ENCODE peak calls at places on chromosomes 12 and 14, in nine cellular contexts. Q is MCF 10A; X is AG04450; E is fibroblast of the aortic adventitia; C is NCI-H1092 treated with DMSO at 0.1 percent for 48 hours; A is CD4-positive, alpha-beta T cell; N is stimulated activated CD4-positive, alpha-beta T cell treated with anti-CD3 and anti-CD28 coated beads, Interleukin-12 subunit alpha, Interleukin-12 subunit beta, amount 100 ng/mL, for 4 hours; Y is T-helper 17 cell; P is SHP77. K is an unnamed sample.
A peak's percentile ranks its signal among the peaks of the same experiment; 100 is the strongest.

GRCh38 chr14:71908141-71908540 is 24.1 kb upstream of the RGS6 start:
- DNase-seq in X (no peak), P (no peak), E (no peak), Y (no peak), A (no peak), Q (no peak), C (no peak), N (no peak), K (no peak)

GRCh38 chr12:52055781-52056711 is 4.8 kb downstream of the NR4A1 start:
- DNase-seq in Y (no peak), Q (no peak), A (no peak), P (no peak), X (no peak), N (no peak), C (no peak), E (peak; percentile 59), K (no peak)

GRCh38 chr12:116835484-116835883 is 45.8 kb downstream of the HRK start:
- DNase-seq in A (no peak), E (no peak), C (no peak), P (no peak), Y (no peak), Q (no peak), X (no peak), N (no peak), K (no peak)

GRCh38 chr14:72793154-72793725 is 100.7 kb downstream of the DPF3 start:
- DNase-seq in X (no peak), Q (no peak), A (no peak), Y (no peak), E (no peak), P (no peak), N (no peak), C (no peak), K (no peak)

GRCh38 chr14:53929871-53930685 is 26.5 kb downstream of the BMP4 start:
- DNase-seq in C (peak; percentile 21), A (peak; percentile 33), Q (peak; percentile 48), E (no peak), Y (no peak), P (peak; percentile 1), X (no peak), N (no peak), K (no peak)

GRCh38 chr12:33486058-33486457 is 46.4 kb upstream of the SYT10 start:
- DNase-seq in Q (no peak), N (no peak), Y (no peak), P (no peak), C (no peak), X (no peak), A (no peak), E (no peak), K (no peak)

GRCh38 chr12:91418691-91419090 is 236.1 kb upstream of the DCN start:
- DNase-seq in A (no peak), X (no peak), N (no peak), E (no peak), Y (no peak), Q (no peak), P (no peak), C (no peak), K (no peak)

GRCh38 chr14:86321151-86321550 is 791.2 kb downstream of the FLRT2 start:
- DNase-seq in A (no peak), X (no peak), Y (no peak), C (no peak), Q (peak; percentile 18), P (no peak), N (no peak), E (no peak), K (peak; percentile 18)

GRCh38 chr14:94638330-94638729 is 26.1 kb downstream of the SERPINA3 start:
- DNase-seq in E (no peak), A (no peak), X (no peak), Q (no peak), N (no peak), C (no peak), P (no peak), Y (no peak), K (no peak)

GRCh38 chr12:74514098-74514872 is 23.4 kb upstream of the ATXN7L3B start:
- DNase-seq in N (no peak), E (no peak), A (no peak), Y (no peak), Q (no peak), X (no peak), C (no peak), P (no peak), K (no peak)

GRCh38 chr12:51904951-51905471 is 2.3 kb upstream of the ACVRL1 start:
- DNase-seq in X (no peak), N (no peak), Q (no peak), E (peak; percentile 75), P (no peak), A (no peak), C (no peak), Y (no peak), K (no peak)

GRCh38 chr12:120686151-120686689 is 729 bp upstream of the MLEC start:
- DNase-seq in N (peak; percentile 95), C (peak; percentile 96), Q (peak; percentile 98), Y (peak; percentile 96), A (peak; percentile 95), P (peak; percentile 99), X (peak; percentile 93), E (peak; percentile 97), K (peak; percentile 97)

GRCh38 chr12:1083888-1084262 is 92.9 kb downstream of the ERC1 start:
- DNase-seq in Y (no peak), C (peak; percentile 85), Q (no peak), P (no peak), E (peak; percentile 92), N (no peak), A (no peak), X (peak; percentile 44), K (peak; percentile 76)

GRCh38 chr14:34234258-34234657 is 227.8 kb downstream of the SPTSSA start:
- DNase-seq in Y (no peak), N (no peak), Q (no peak), A (no peak), C (no peak), X (no peak), P (no peak), E (no peak), K (no peak)

GRCh38 chr12:52539024-52539820 is 13.7 kb downstream of the KRT71 start:
- DNase-seq in N (no peak), C (peak; percentile 70), E (peak; percentile 19), Q (peak; percentile 78), X (peak; percentile 6), P (no peak), A (no peak), Y (no peak), K (peak; percentile 9)

GRCh38 chr12:19869413-19869812 is 430.1 kb downstream of the AEBP2 start:
- DNase-seq in P (no peak), X (no peak), E (peak; percentile 39), Q (no peak), A (no peak), C (no peak), Y (no peak), N (no peak), K (peak; percentile 56)

GRCh38 chr12:13173537-13173936 is 23.0 kb upstream of the EMP1 start:
- DNase-seq in A (no peak), E (peak; percentile 92), P (no peak), C (no peak), N (no peak), X (peak; percentile 73), Y (no peak), Q (peak; percentile 80), K (peak; percentile 95)

GRCh38 chr14:89900822-89901221 is 53.7 kb downstream of the EFCAB11 start:
- DNase-seq in E (no peak), X (no peak), Q (no peak), C (no peak), Y (no peak), N (no peak), P (no peak), A (no peak), K (no peak)

GRCh38 chr12:39297946-39298345 is 145.0 kb downstream of the KIF21A start:
- DNase-seq in A (no peak), C (no peak), E (no peak), N (no peak), P (no peak), Y (no peak), X (no peak), Q (no peak), K (no peak)

GRCh38 chr14:36238666-36239363 is 62.3 kb upstream of the PTCSC3 start:
- DNase-seq in Q (peak; percentile 88), E (peak; percentile 19), P (peak; percentile 61), A (no peak), N (no peak), C (no peak), X (peak; percentile 23), Y (no peak), K (peak; percentile 44)

GRCh38 chr12:101877816-101878811 is 734 bp downstream of the DRAM1 start:
- DNase-seq in E (peak; percentile 31), Y (no peak), A (no peak), C (no peak), X (no peak), N (no peak), Q (peak; percentile 42), P (no peak), K (peak; percentile 31)

GRCh38 chr14:65024957-65025356 is 38.3 kb downstream of the FNTB start:
- DNase-seq in C (no peak), Q (no peak), E (no peak), A (no peak), N (no peak), P (no peak), Y (no peak), X (no peak), K (no peak)

GRCh38 chr12:89574736-89575208 is 48.9 kb upstream of the POC1B start:
- DNase-seq in N (no peak), C (no peak), P (no peak), E (peak; percentile 57), Q (no peak), A (no peak), Y (no peak), X (peak; percentile 63), K (peak; percentile 80)

GRCh38 chr12:182381-182883 is 31.5 kb downstream of the SLC6A12 start:
- DNase-seq in Q (peak; percentile 60), N (no peak), C (no peak), E (peak; percentile 51), Y (no peak), A (no peak), P (no peak), X (peak; percentile 42), K (peak; percentile 71)

GRCh38 chr12:111368291-111368683 is 608 bp downstream of the PHETA1 start:
- DNase-seq in P (no peak), C (no peak), Y (no peak), N (no peak), A (no peak), E (no peak), Q (no peak), X (no peak), K (no peak)

GRCh38 chr12:4579305-4580097 is 17.5 kb downstream of the DYRK4 start:
- DNase-seq in N (no peak), A (no peak), E (peak; percentile 23), C (peak; percentile 16), X (no peak), Q (no peak), P (no peak), Y (no peak), K (no peak)

GRCh38 chr14:89307409-89307808 is 109.6 kb downstream of the FOXN3 start:
- DNase-seq in E (no peak), C (no peak), P (no peak), N (no peak), Y (no peak), Q (no peak), A (no peak), X (no peak), K (no peak)

GRCh38 chr14:24849471-24849870 is 200.5 kb downstream of the STXBP6 start:
- DNase-seq in Q (no peak), P (no peak), C (no peak), X (no peak), N (no peak), Y (no peak), E (peak; percentile 22), A (no peak), K (peak; percentile 70)

GRCh38 chr12:87529386-87529785 is 499.8 kb downstream of the C12orf50 start:
- DNase-seq in X (no peak), P (no peak), C (no peak), A (no peak), Y (no peak), Q (no peak), E (no peak), N (no peak), K (no peak)

GRCh38 chr14:102630405-102630804 is 38.0 kb downstream of the RCOR1 start:
- DNase-seq in C (no peak), A (no peak), X (no peak), N (no peak), Y (no peak), Q (no peak), P (no peak), E (no peak), K (no peak)

GRCh38 chr12:92075425-92075891 is 70.2 kb downstream of the BTG1 start:
- DNase-seq in A (no peak), C (no peak), Q (no peak), E (peak; percentile 55), P (no peak), N (no peak), Y (no peak), X (no peak), K (peak; percentile 67)